ENCODE peak calls at places on chromosomes 3 and 15, in five cellular contexts. I is astrocyte, U is cardiac fibroblast, A is HFF-Myc, D is GM13976. L is an unnamed sample.

GRCh38 chr15:42158941-42159340 is 2.5 kb upstream of the PLA2G4F start:
- DNase-seq in D (no peak), A (no peak), U (no peak), I (no peak), L (no peak)

GRCh38 chr3:64796597-64796996 is 108.8 kb upstream of the ADAMTS9 start:
- DNase-seq in U (peak; percentile 12), A (no peak), D (no peak), I (no peak), L (no peak)

GRCh38 chr3:98701276-98701675 is 61.9 kb upstream of the ST3GAL6 start:
- DNase-seq in U (no peak), A (no peak), I (no peak), D (no peak), L (no peak)

GRCh38 chr3:11288786-11289637 is 16.8 kb downstream of the ATG7 start:
- DNase-seq in I (peak; percentile 93), D (peak; percentile 60), A (peak; percentile 79), U (peak; percentile 98), L (peak; percentile 84)

GRCh38 chr3:43736558-43736995 is 45.8 kb downstream of the ABHD5 start:
- DNase-seq in D (no peak), U (peak; percentile 43), I (peak; percentile 69), A (peak; percentile 41), L (no peak)

GRCh38 chr3:87311309-87311708 is 34.9 kb upstream of the POU1F1 start:
- DNase-seq in I (peak; percentile 41), U (peak; percentile 60), D (no peak), A (no peak), L (no peak)

GRCh38 chr3:71066849-71067261 is 516.7 kb downstream of the FOXP1 start:
- DNase-seq in A (no peak), U (peak; percentile 72), I (peak; percentile 66), D (no peak), L (no peak)

GRCh38 chr3:129525341-129525968 is 3.0 kb upstream of the RHO start:
- DNase-seq in A (no peak), U (peak; percentile 85), D (no peak), I (peak; percentile 30), L (no peak)

GRCh38 chr3:44359146-44359751 is 20.7 kb downstream of the TCAIM start:
- DNase-seq in A (no peak), D (no peak), U (no peak), I (no peak), L (no peak)

GRCh38 chr3:23762214-23763039 is 43.3 kb upstream of the UBE2E1 start:
- DNase-seq in A (no peak), U (peak; percentile 18), I (peak; percentile 64), D (peak; percentile 81), L (no peak)

DNA sequence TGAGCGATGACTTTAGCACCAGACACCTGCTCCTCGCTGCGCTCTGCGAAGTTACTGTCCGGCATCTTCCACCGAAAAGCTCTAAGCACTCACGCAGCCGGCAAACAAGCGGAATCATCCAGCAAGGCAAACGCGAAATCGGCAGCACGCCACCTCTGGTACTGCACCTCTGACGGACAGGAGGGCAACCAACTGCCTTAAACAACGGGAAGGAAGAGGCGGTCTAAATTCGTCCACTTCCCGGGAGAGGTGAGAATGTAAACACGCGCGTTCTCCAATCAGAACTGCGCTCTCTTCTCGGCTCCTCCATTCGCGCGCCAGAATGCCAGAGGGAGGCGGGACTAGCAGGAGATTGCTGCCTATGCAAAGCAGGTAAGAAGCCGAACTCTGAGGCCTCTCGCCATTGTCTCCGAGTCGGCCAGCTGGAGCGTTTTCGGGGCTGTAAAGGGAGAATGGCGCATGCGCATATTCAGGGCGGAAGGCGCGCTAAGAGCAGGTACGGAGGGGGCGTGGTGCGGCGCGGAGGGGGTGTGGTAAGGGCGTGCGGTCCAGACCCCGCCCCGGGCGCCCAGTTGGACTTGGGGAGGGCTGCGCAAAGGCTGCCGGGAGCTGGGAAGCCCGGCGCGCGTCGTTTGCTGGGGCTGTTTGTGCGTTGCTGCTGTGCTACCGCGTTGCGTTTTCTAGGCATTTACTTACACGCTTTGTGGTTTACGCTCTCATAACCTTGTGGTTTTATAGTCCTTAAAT is at the start of the genes BTD and HACL1:
- DNase-seq in U (peak; percentile 99), I (peak; percentile 98), A (peak; percentile 98), D (peak; percentile 93), L (peak; percentile 98)
- TF ChIP-seq CTCF in U (peak; percentile 26), I (no peak), A (peak; percentile 15), D (peak; percentile 19), L (peak; percentile 39)

GRCh38 chr15:63379492-63380150 is 2.0 kb downstream of the CA12 start:
- DNase-seq in I (no peak), A (no peak), U (no peak), D (no peak), L (no peak)
- TF ChIP-seq CTCF in I (no peak), A (no peak), U (no peak), D (no peak), L (no peak)

DNA sequence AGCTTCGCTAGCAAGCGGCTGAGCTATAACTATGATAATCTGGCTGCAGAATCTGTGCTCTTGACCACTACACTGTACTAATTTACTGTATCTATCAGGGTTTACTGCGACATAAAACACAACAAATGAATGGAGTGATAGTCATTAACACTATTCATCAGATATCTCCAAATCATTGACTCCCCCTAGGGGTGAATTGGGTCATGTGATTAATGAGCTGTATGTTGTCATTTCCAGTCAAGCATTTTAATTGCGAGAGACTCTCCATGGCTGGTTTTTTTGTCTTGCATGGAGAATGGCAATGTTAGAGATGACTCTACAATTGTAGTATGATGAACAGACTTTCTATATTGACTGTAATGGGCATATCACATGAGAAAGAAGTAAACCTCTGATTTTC is 10.5 kb upstream of the TM4SF18 start:
- DNase-seq in D (no peak), A (no peak), U (no peak), I (no peak), L (no peak)
- TF ChIP-seq CTCF in D (no peak), A (no peak), U (no peak), I (peak; percentile 7), L (no peak)

GRCh38 chr3:142029791-142030190 is 119.6 kb downstream of the TFDP2 start:
- DNase-seq in I (no peak), D (no peak), U (no peak), A (no peak), L (no peak)

GRCh38 chr3:142029052-142029642 is 120.2 kb downstream of the TFDP2 start:
- DNase-seq in D (peak; percentile 57), A (no peak), I (no peak), U (no peak), L (no peak)

GRCh38 chr3:142027295-142027694 is 122.0 kb downstream of the TFDP2 start:
- DNase-seq in U (no peak), A (no peak), I (no peak), D (no peak), L (no peak)

GRCh38 chr3:142027713-142028112 is 121.6 kb downstream of the TFDP2 start:
- DNase-seq in D (peak; percentile 20), I (peak; percentile 36), U (peak; percentile 41), A (no peak), L (no peak)

DNA sequence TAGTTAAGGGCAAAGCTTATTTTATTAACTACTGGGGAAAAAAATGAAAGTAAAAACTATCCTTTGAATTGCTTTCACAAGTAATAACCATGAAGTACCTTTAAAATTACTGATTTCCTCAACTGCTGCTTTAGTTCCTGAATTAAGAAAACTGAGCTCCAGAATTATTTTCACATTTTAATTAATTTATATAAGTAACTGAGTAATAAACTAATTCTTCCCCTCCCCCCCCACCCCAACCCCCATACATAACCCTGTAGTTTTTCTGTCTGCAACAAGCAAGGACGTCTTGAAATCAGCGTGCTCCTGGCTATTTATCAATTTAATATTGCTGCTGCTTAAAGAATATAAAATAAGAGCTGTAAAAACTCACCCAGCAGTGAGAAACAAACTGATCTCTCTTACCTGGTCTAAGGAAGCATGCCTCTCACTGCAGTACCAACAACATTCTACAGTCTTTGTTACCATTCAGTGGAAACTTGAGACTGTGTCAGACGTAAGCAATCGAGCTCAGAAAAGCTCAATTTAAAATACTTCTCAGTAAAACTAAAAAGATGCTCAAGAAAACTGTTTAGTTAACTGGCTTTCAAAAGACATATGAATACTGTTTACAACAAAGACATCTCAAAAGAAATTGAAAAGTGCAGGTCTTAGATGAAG is 121.0 kb downstream of the TFDP2 start:
- DNase-seq in U (peak; percentile 90), I (peak; percentile 91), A (peak; percentile 66), D (peak; percentile 51), L (no peak)
- TF ChIP-seq CTCF in U (no peak), I (no peak), A (no peak), D (no peak), L (no peak)

L was measured in BJ.